ENCODE peak calls at places on chromosome 13, in seven cellular contexts. K is transverse colon, S is sigmoid colon, G is ovary, N is A549, O is tibial nerve, D is SK-N-SH. E is an unnamed sample.

GRCh38 chr13:104522235-104523072 is 1456.2 kb upstream of the SLC10A2 start:
- DNase-seq in G (no peak), K (no peak), O (no peak), S (peak), N (no peak), D (no peak), E (no peak)

GRCh38 chr13:105774739-105775460 is 760.6 kb downstream of the EFNB2 start:
- DNase-seq in S (no peak), O (no peak), G (no peak), N (peak), K (no peak), D (no peak), E (no peak)

GRCh38 chr13:45511310-45512147 is 46.8 kb downstream of the COG3 start:
- DNase-seq in N (peak), D (peak), O (peak), S (no peak), G (no peak), K (no peak), E (no peak)

GRCh38 chr13:38687246-38688229 is 661 bp downstream of the FREM2 start:
- DNase-seq in O (no peak), S (peak), K (no peak), G (no peak), D (peak), N (no peak), E (no peak)

GRCh38 chr13:51479199-51479523 is 26.3 kb upstream of the INTS6 start:
- DNase-seq in N (no peak), O (no peak), K (no peak), S (no peak), D (no peak), G (no peak), E (no peak)

GRCh38 chr13:67754016-67754415 is 523.9 kb upstream of the PCDH9 start:
- DNase-seq in G (no peak), O (no peak), D (no peak), N (no peak), K (no peak), S (no peak), E (no peak)

GRCh38 chr13:51803018-51803417 is 945 bp downstream of the DHRS12 start:
- DNase-seq in S (peak), G (peak), O (no peak), N (no peak), D (peak), K (no peak), E (no peak)

GRCh38 chr13:40082644-40083043 is 427.2 kb downstream of the COG6 start:
- DNase-seq in G (peak), K (no peak), S (no peak), D (no peak), O (no peak), N (no peak), E (no peak)

GRCh38 chr13:49220856-49221614 is 897 bp downstream of the MLNR start:
- DNase-seq in D (peak), O (no peak), G (no peak), S (no peak), N (no peak), K (no peak), E (no peak)

GRCh38 chr13:97255515-97255999 is 33.4 kb downstream of the MBNL2 start:
- DNase-seq in K (no peak), D (no peak), S (no peak), N (no peak), G (no peak), O (no peak), E (no peak)
- H3K27ac ChIP-seq in K (peak), D (peak), S (peak), N (peak), G (peak), O (peak), E (peak)

DNA sequence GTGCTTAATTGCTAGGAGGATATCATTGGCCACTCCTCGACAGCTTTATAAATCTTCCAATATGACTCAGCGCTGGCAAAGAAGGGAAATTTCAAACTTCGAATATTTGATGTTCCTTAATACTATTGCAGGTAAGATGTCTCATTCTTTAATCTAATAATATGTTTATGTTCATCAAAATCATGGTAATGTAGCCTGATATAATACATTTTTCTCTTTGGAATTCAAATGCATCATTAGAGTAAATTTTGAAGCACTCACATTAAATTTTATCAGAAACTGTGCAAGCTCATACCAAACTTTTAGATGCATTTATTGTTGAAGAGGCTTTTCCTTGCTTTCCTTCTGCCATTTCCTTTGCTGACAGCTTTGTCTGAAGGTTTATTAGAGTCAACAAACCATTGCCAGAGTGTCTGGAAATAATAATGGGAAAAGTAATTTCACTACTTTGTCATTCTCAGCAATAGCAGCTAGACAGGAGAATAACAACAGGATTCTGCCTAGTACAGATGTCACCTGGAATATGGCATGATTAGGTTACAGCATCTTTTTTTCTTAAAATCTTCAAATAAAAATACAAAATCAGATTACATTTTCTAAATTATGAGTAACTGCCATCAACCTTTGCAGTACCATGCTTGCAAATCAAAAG is 78.6 kb upstream of the MAB21L1 start:
- DNase-seq in O (no peak), D (no peak), N (no peak), G (no peak), S (no peak), K (no peak), E (no peak)
- TF ChIP-seq EP300 in O (no peak), D (peak), N (no peak), G (no peak), S (no peak), K (no peak), E (no peak)

DNA sequence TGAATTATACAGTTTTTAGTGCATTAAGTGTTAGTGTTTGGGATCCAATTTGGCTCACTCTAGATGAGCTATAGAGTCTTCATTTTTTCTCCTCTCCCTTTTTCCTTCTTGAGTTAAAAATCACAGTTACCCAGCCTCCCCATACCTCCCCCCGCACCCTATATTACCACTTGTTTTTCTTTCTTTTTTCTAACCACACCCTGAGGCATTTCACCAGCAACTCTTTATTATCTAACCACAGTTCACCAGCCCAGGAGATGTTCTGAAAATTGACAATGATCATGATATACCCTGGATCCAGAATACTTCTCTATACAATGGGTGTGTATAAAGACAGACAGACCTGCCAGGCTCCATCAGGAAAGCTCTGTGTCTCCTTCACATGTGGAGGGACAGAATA is 86.5 kb upstream of the UBL3 start:
- DNase-seq in N (no peak), K (no peak), O (no peak), D (no peak), G (no peak), S (no peak), E (no peak)
- H3K27ac ChIP-seq in N (no peak), K (no peak), O (no peak), D (no peak), G (no peak), S (no peak), E (no peak)

GRCh38 chr13:66577358-66577757 is 652.8 kb downstream of the PCDH9 start:
- DNase-seq in G (no peak), S (no peak), O (no peak), D (no peak), N (no peak), K (no peak), E (no peak)

GRCh38 chr13:66574606-66575005 is 655.5 kb downstream of the PCDH9 start:
- DNase-seq in D (no peak), K (no peak), O (no peak), G (no peak), N (no peak), S (no peak), E (no peak)

GRCh38 chr13:66581691-66582090 is 648.4 kb downstream of the PCDH9 start:
- DNase-seq in O (no peak), G (no peak), D (no peak), N (no peak), K (no peak), S (no peak), E (no peak)

GRCh38 chr13:66578305-66578704 is 651.8 kb downstream of the PCDH9 start:
- DNase-seq in S (no peak), D (no peak), N (no peak), O (no peak), K (no peak), G (no peak), E (no peak)

DNA sequence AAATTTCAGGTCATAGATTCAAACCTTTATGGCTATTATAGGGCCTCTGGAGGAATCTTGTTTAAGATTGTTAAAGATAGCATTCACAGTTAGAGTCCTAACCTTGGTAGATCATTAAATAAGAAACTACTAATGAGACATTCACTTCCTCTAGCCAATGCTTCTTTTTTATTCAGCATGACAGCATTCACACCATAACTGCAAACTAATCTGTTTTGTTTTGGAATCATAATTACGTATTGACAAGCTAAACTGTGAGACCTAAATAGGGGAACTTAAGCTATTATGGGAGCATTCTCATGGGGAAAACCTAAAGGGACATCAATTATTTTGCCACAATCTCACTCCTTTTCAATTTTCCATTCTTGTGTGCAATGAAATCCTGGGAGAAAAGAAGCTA is 653.8 kb downstream of the PCDH9 start:
- DNase-seq in O (no peak), G (no peak), N (no peak), S (no peak), K (no peak), D (no peak), E (no peak)
- TF ChIP-seq EP300 in O (no peak), G (no peak), N (no peak), S (no peak), K (no peak), D (no peak), E (no peak)

GRCh38 chr13:77692746-77693448 is 4.6 kb upstream of the SLAIN1 start:
- DNase-seq in G (no peak), S (no peak), O (no peak), D (no peak), K (no peak), N (no peak), E (no peak)

GRCh38 chr13:77696006-77696862 is 1.3 kb upstream of the SLAIN1 start:
- DNase-seq in G (no peak), O (no peak), D (peak), K (no peak), N (no peak), S (no peak), E (no peak)

GRCh38 chr13:77691871-77692270 is 5.6 kb upstream of the SLAIN1 start:
- DNase-seq in G (no peak), K (no peak), N (no peak), D (no peak), O (no peak), S (no peak), E (no peak)

GRCh38 chr13:77696863-77697207 is 652 bp upstream of the SLAIN1 start:
- DNase-seq in D (no peak), S (no peak), N (no peak), K (no peak), G (no peak), O (no peak), E (no peak)

GRCh38 chr13:77693449-77693940 is 4.0 kb upstream of the SLAIN1 start:
- DNase-seq in S (no peak), D (no peak), G (no peak), K (no peak), N (no peak), O (no peak), E (no peak)
- H3K27ac ChIP-seq in S (no peak), D (no peak), G (no peak), K (no peak), N (no peak), O (no peak), E (no peak)

E was measured in esophagus muscularis mucosa.